ENCODE peak calls at places on chromosomes 11 and 22, in eight cellular contexts. T, V, N, Y, F, X, U and H are unnamed samples.

GRCh38 chr11:18012314-18012905 is 437 bp downstream of the SERGEF start:
- DNase-seq in T (peak), V (no peak), N (no peak), Y (peak), F (no peak), X (peak), U (peak), H (no peak)

GRCh38 chr11:46247090-46247489 is 30.4 kb upstream of the CREB3L1 start:
- DNase-seq in T (no peak), V (no peak), N (no peak), Y (peak), F (no peak), X (no peak), U (peak), H (no peak)

GRCh38 chr11:38593649-38594048 is 1995.6 kb upstream of the RAG2 start:
- DNase-seq in T (no peak), V (no peak), N (no peak), Y (no peak), F (no peak), X (no peak), U (peak), H (no peak)

GRCh38 chr11:119739975-119740374 is 11.0 kb upstream of the NECTIN1 start:
- DNase-seq in T (no peak), V (no peak), N (no peak), Y (no peak), F (no peak), X (no peak), U (no peak), H (no peak)

GRCh38 chr22:24510694-24511625 is 15.8 kb downstream of the UPB1 start:
- DNase-seq in T (no peak), V (no peak), N (no peak), Y (peak), F (no peak), X (no peak), U (peak), H (no peak)

GRCh38 chr11:119664063-119664572 is 64.9 kb downstream of the NECTIN1 start:
- DNase-seq in T (no peak), V (no peak), N (peak), Y (no peak), F (no peak), X (no peak), U (no peak), H (no peak)

GRCh38 chr22:19107730-19108074 is 14.5 kb downstream of the DGCR2 start:
- DNase-seq in T (no peak), V (no peak), N (no peak), Y (no peak), F (no peak), X (no peak), U (no peak), H (no peak)

GRCh38 chr11:71996517-71996916 is 2.2 kb upstream of the IL18BP start:
- DNase-seq in T (no peak), V (no peak), N (no peak), Y (no peak), F (no peak), X (no peak), U (no peak), H (no peak)

GRCh38 chr11:47359586-47359985 is 7.1 kb upstream of the MYBPC3 start:
- DNase-seq in T (no peak), V (no peak), N (no peak), Y (no peak), F (no peak), X (no peak), U (peak), H (no peak)

GRCh38 chr11:69003301-69003865 is 9.7 kb downstream of the MRGPRF start:
- DNase-seq in T (no peak), V (no peak), N (no peak), Y (no peak), F (no peak), X (no peak), U (no peak), H (no peak)

GRCh38 chr11:77151804-77152513 is 23.9 kb downstream of the MYO7A start:
- DNase-seq in T (no peak), V (no peak), N (no peak), Y (peak), F (no peak), X (peak), U (no peak), H (peak)

GRCh38 chr11:607020-607780 is 8.6 kb downstream of the IRF7 start:
- DNase-seq in T (no peak), V (no peak), N (no peak), Y (no peak), F (no peak), X (no peak), U (no peak), H (no peak)

GRCh38 chr22:20993304-20994127 is 8.4 kb downstream of the THAP7 start:
- DNase-seq in T (no peak), V (no peak), N (no peak), Y (no peak), F (no peak), X (no peak), U (no peak), H (no peak)

GRCh38 chr11:57071829-57072228 is 83.1 kb downstream of the OR5AK2 start:
- DNase-seq in T (no peak), V (no peak), N (no peak), Y (peak), F (no peak), X (no peak), U (no peak), H (no peak)

GRCh38 chr11:4495487-4495886 is 13.0 kb downstream of the OR52K1 start:
- DNase-seq in T (no peak), V (no peak), N (no peak), Y (no peak), F (no peak), X (no peak), U (peak), H (no peak)

GRCh38 chr22:24819941-24820461 is 14.0 kb downstream of the SGSM1 start:
- DNase-seq in T (no peak), V (no peak), N (no peak), Y (no peak), F (no peak), X (no peak), U (no peak), H (no peak)

GRCh38 chr22:44020981-44021380 is 3.1 kb upstream of the PARVB start:
- DNase-seq in T (no peak), V (no peak), N (no peak), Y (no peak), F (no peak), X (no peak), U (peak), H (no peak)

GRCh38 chr11:116714902-116715301 is 57.9 kb downstream of the BUD13 start:
- DNase-seq in T (no peak), V (no peak), N (no peak), Y (no peak), F (no peak), X (no peak), U (no peak), H (no peak)

GRCh38 chr11:128367573-128367972 is 219.8 kb downstream of the ETS1 start:
- DNase-seq in T (no peak), V (no peak), N (no peak), Y (no peak), F (no peak), X (peak), U (no peak), H (no peak)

GRCh38 chr11:72239849-72240460 is 4.0 kb downstream of the PHOX2A start:
- DNase-seq in T (no peak), V (no peak), N (no peak), Y (peak), F (no peak), X (no peak), U (no peak), H (no peak)

GRCh38 chr11:35615911-35616900 is 2.1 kb upstream of the FJX1 start:
- DNase-seq in T (no peak), V (no peak), N (peak), Y (peak), F (peak), X (no peak), U (peak), H (no peak)

GRCh38 chr11:94130589-94131362 is 2.1 kb downstream of the PANX1 start:
- DNase-seq in T (no peak), V (no peak), N (no peak), Y (peak), F (no peak), X (no peak), U (peak), H (no peak)

GRCh38 chr11:72833792-72834501 is 19.7 kb downstream of the ATG16L2 start:
- DNase-seq in T (no peak), V (no peak), N (no peak), Y (no peak), F (no peak), X (no peak), U (no peak), H (no peak)

GRCh38 chr22:26259510-26259909 is 90.2 kb downstream of the SEZ6L start:
- DNase-seq in T (no peak), V (no peak), N (no peak), Y (peak), F (peak), X (no peak), U (peak), H (no peak)

GRCh38 chr22:20937031-20937793 is 20.0 kb downstream of the CRKL start:
- DNase-seq in T (no peak), V (no peak), N (no peak), Y (no peak), F (no peak), X (no peak), U (no peak), H (no peak)

GRCh38 chr11:63769719-63770443 is 1.3 kb upstream of the ZFTA start:
- DNase-seq in T (peak), V (no peak), N (peak), Y (no peak), F (peak), X (no peak), U (no peak), H (no peak)

GRCh38 chr11:76701701-76702100 is 31.2 kb upstream of the LRRC32 start:
- DNase-seq in T (no peak), V (no peak), N (no peak), Y (peak), F (no peak), X (no peak), U (peak), H (no peak)

GRCh38 chr22:44019846-44020245 is 4.3 kb upstream of the PARVB start:
- DNase-seq in T (no peak), V (no peak), N (no peak), Y (peak), F (no peak), X (no peak), U (no peak), H (no peak)

GRCh38 chr11:46248270-46249102 is 29.0 kb upstream of the CREB3L1 start:
- DNase-seq in T (no peak), V (no peak), N (no peak), Y (peak), F (no peak), X (no peak), U (peak), H (no peak)

GRCh38 chr22:22040472-22040871 is 57.9 kb upstream of the TOP3B start:
- DNase-seq in T (no peak), V (no peak), N (no peak), Y (no peak), F (no peak), X (no peak), U (no peak), H (no peak)

GRCh38 chr11:117179048-117179999 is 781 bp downstream of the SIDT2 start:
- DNase-seq in T (no peak), V (no peak), N (no peak), Y (peak), F (no peak), X (peak), U (no peak), H (peak)

GRCh38 chr22:43050995-43051394 is 36.0 kb upstream of the PACSIN2 start:
- DNase-seq in T (no peak), V (no peak), N (no peak), Y (no peak), F (no peak), X (no peak), U (no peak), H (no peak)